ENCODE peak calls at places on chromosomes 2 and 18, in four cellular contexts. One of them, this sample, is unnamed.

GRCh38 chr18:78859686-78860085 is 119.9 kb upstream of the SALL3 start:
- DNase-seq in lung: no peak
- DNase-seq in stomach: no peak
- DNase-seq in left ventricle myocardium inferior: no peak
- DNase-seq in this sample: no peak

GRCh38 chr18:79883461-79884295 is 67.8 kb downstream of the SLC66A2 start:
- DNase-seq in stomach: no peak
- DNase-seq in lung: no peak
- DNase-seq in left ventricle myocardium inferior: no peak
- DNase-seq in this sample: no peak

GRCh38 chr2:17869128-17869527 is 9.3 kb upstream of the KCNS3 start:
- DNase-seq in stomach: no peak
- DNase-seq in left ventricle myocardium inferior: no peak
- DNase-seq in lung: no peak
- DNase-seq in this sample: no peak

GRCh38 chr2:26848336-26849055 is 564 bp downstream of the DPYSL5 start:
- DNase-seq in stomach: no peak
- DNase-seq in left ventricle myocardium inferior: no peak
- DNase-seq in lung: no peak
- DNase-seq in this sample: no peak

GRCh38 chr2:126863336-126864015 is 35.2 kb upstream of the TEX51 start:
- DNase-seq in lung: peak; percentile 22
- DNase-seq in left ventricle myocardium inferior: no peak
- DNase-seq in stomach: no peak
- DNase-seq in this sample: no peak

GRCh38 chr2:47631840-47632398 is 151.0 kb upstream of the MSH6 start:
- DNase-seq in left ventricle myocardium inferior: no peak
- DNase-seq in stomach: peak; percentile 56
- DNase-seq in lung: peak; percentile 46
- DNase-seq in this sample: no peak

GRCh38 chr2:220876074-220876824 is 695.9 kb downstream of the EPHA4 start:
- DNase-seq in left ventricle myocardium inferior: no peak
- DNase-seq in stomach: no peak
- DNase-seq in lung: no peak
- DNase-seq in this sample: no peak

GRCh38 chr2:111155610-111156009 is 34.9 kb downstream of the BCL2L11 start:
- DNase-seq in left ventricle myocardium inferior: no peak
- DNase-seq in lung: no peak
- DNase-seq in stomach: no peak
- DNase-seq in this sample: peak; percentile 27

GRCh38 chr2:217980036-217980435 is 22.8 kb downstream of the TNS1 start:
- DNase-seq in stomach: no peak
- DNase-seq in lung: no peak
- DNase-seq in left ventricle myocardium inferior: no peak
- DNase-seq in this sample: no peak

GRCh38 chr2:54773838-54774237 is 50.4 kb downstream of the EML6 start:
- DNase-seq in stomach: no peak
- DNase-seq in lung: no peak
- DNase-seq in left ventricle myocardium inferior: no peak
- DNase-seq in this sample: no peak

GRCh38 chr18:57659463-57660102 is 37.9 kb upstream of the NARS1 start:
- DNase-seq in lung: no peak
- DNase-seq in stomach: no peak
- DNase-seq in left ventricle myocardium inferior: no peak
- DNase-seq in this sample: peak; percentile 69

GRCh38 chr2:172735646-172736418 is at the start of gene RAPGEF4:
- DNase-seq in stomach: no peak
- DNase-seq in left ventricle myocardium inferior: no peak
- DNase-seq in lung: no peak
- DNase-seq in this sample: no peak

GRCh38 chr2:146123714-146124113 is 1603.8 kb upstream of the ZEB2 start:
- DNase-seq in left ventricle myocardium inferior: no peak
- DNase-seq in stomach: no peak
- DNase-seq in lung: no peak
- DNase-seq in this sample: no peak

GRCh38 chr18:48216639-48217280 is 192.4 kb downstream of the ZBTB7C start:
- DNase-seq in left ventricle myocardium inferior: no peak
- DNase-seq in lung: no peak
- DNase-seq in stomach: no peak
- DNase-seq in this sample: no peak

GRCh38 chr2:23200056-23200455 is 184.9 kb upstream of the KLHL29 start:
- DNase-seq in lung: no peak
- DNase-seq in left ventricle myocardium inferior: no peak
- DNase-seq in stomach: no peak
- DNase-seq in this sample: no peak

GRCh38 chr2:122011493-122012270 is 256.2 kb downstream of the TSN start:
- DNase-seq in lung: no peak
- DNase-seq in stomach: no peak
- DNase-seq in left ventricle myocardium inferior: no peak
- DNase-seq in this sample: no peak

GRCh38 chr2:203656522-203657287 is 49.7 kb upstream of the CD28 start:
- DNase-seq in stomach: peak; percentile 70
- DNase-seq in left ventricle myocardium inferior: peak; percentile 29
- DNase-seq in lung: peak; percentile 82
- DNase-seq in this sample: peak; percentile 81

GRCh38 chr2:207332473-207333212 is 166.9 kb upstream of the KLF7 start:
- DNase-seq in lung: no peak
- DNase-seq in left ventricle myocardium inferior: no peak
- DNase-seq in stomach: no peak
- DNase-seq in this sample: no peak

GRCh38 chr2:235979753-235980459 is 188.3 kb downstream of the GBX2 start:
- DNase-seq in stomach: no peak
- DNase-seq in left ventricle myocardium inferior: no peak
- DNase-seq in lung: no peak
- DNase-seq in this sample: no peak

GRCh38 chr2:37168217-37168981 is 11.6 kb upstream of the EIF2AK2 start:
- DNase-seq in stomach: no peak
- DNase-seq in left ventricle myocardium inferior: no peak
- DNase-seq in lung: no peak
- DNase-seq in this sample: no peak

GRCh38 chr2:65353927-65354326 is 78.5 kb downstream of the SPRED2 start:
- DNase-seq in stomach: no peak
- DNase-seq in left ventricle myocardium inferior: no peak
- DNase-seq in lung: no peak
- DNase-seq in this sample: no peak

GRCh38 chr2:231673348-231673770 is 35.0 kb upstream of the PTMA start:
- DNase-seq in left ventricle myocardium inferior: peak; percentile 70
- DNase-seq in lung: peak; percentile 89
- DNase-seq in stomach: peak; percentile 82
- DNase-seq in this sample: no peak

GRCh38 chr2:231672617-231673347 is 35.5 kb upstream of the PTMA start:
- DNase-seq in stomach: peak; percentile 72
- DNase-seq in lung: peak; percentile 74
- DNase-seq in left ventricle myocardium inferior: no peak
- DNase-seq in this sample: no peak

GRCh38 chr2:231670892-231671616 is 37.3 kb upstream of the PTMA start:
- DNase-seq in left ventricle myocardium inferior: no peak
- DNase-seq in lung: no peak
- DNase-seq in stomach: peak; percentile 42
- DNase-seq in this sample: no peak

GRCh38 chr2:231668981-231669380 is 39.3 kb upstream of the PTMA start:
- DNase-seq in left ventricle myocardium inferior: no peak
- DNase-seq in lung: no peak
- DNase-seq in stomach: no peak
- DNase-seq in this sample: no peak

DNA sequence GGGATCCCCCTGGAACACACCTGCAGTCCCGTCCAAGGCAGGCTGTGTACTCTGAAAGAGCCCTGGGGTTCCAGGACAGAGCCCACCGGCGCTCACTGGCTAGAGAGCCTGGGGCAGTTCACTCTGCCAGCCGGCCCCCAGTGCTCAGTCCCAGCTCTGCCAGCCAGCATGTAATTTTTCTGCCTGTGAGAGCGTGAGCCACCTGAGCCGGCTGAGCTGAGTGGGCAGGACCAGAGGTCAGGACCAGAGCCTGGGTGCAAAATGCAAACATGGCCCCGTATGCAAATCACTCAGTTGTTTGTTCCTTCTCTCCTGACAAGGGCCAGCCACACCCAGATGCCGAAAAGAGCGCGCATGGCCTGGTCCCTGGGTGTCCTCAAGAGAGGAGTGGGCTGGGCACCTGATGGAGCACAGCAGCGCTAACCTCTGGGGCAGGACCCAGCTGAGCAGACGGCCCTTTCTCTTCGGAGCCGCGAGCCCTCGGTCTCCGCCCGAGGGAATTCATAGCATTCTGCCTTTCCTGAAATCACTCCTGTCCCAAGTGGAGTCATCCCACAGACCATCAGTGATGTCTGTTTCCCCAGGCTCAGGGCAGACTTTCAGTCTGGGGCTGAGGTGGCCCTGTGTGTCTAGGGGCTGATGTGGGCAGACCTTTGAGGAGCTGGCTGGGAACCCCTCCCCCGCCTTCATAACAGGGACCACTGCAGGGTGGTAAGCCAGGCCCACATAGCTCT is 36.5 kb upstream of the PTMA start:
- DNase-seq in lung: peak; percentile 58
- DNase-seq in stomach: peak; percentile 67
- DNase-seq in left ventricle myocardium inferior: no peak
- DNase-seq in this sample: no peak
- H3K4me1 ChIP-seq in lung: no peaks in the 10 kb centered on the region
- H3K4me1 ChIP-seq in stomach: peaks cover 76% of the 10 kb centered on the region
- H3K4me1 ChIP-seq in left ventricle myocardium inferior: peaks cover 69% of the 10 kb centered on the region
- H3K4me1 ChIP-seq in this sample: no peaks in the 10 kb centered on the region

DNA sequence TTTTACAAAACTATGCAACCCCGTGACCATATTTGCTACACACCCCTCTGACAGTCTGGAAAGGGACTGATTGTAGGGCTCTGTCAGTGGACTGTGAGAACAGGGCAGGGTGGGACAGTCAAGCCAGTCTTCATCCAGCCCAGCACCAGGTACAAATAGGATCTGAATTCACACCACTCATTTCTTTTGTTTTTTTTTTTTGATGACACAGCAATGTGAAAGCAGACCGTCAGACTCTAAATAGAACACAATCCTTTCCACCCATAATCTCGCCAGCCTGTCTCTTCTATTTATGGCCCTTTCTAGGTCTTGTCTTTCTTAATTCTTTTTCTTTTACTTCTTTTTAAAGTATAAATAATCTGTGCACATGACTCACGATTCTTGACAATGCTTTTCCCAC is 165.7 kb downstream of the ARL6IP6 start:
- DNase-seq in left ventricle myocardium inferior: no peak
- DNase-seq in lung: no peak
- DNase-seq in stomach: no peak
- DNase-seq in this sample: no peak
- H3K4me1 ChIP-seq in left ventricle myocardium inferior: no peaks in the 10 kb centered on the region
- H3K4me1 ChIP-seq in lung: no peaks in the 10 kb centered on the region
- H3K4me1 ChIP-seq in stomach: no peaks in the 10 kb centered on the region
- H3K4me1 ChIP-seq in this sample: no peaks in the 10 kb centered on the region

GRCh38 chr2:136244558-136244885 is 126.6 kb upstream of the CXCR4 start:
- DNase-seq in left ventricle myocardium inferior: no peak
- DNase-seq in stomach: no peak
- DNase-seq in lung: no peak
- DNase-seq in this sample: no peak

GRCh38 chr2:136248242-136248641 is 130.3 kb upstream of the CXCR4 start:
- DNase-seq in lung: no peak
- DNase-seq in left ventricle myocardium inferior: no peak
- DNase-seq in stomach: no peak
- DNase-seq in this sample: no peak

GRCh38 chr2:136246086-136246669 is 128.2 kb upstream of the CXCR4 start:
- DNase-seq in lung: peak; percentile 59
- DNase-seq in stomach: peak; percentile 56
- DNase-seq in left ventricle myocardium inferior: no peak
- DNase-seq in this sample: no peak

GRCh38 chr2:136248907-136249306 is 131.0 kb upstream of the CXCR4 start:
- DNase-seq in stomach: no peak
- DNase-seq in lung: no peak
- DNase-seq in left ventricle myocardium inferior: no peak
- DNase-seq in this sample: no peak

GRCh38 chr2:136247204-136247990 is 129.4 kb upstream of the CXCR4 start:
- DNase-seq in lung: no peak
- DNase-seq in left ventricle myocardium inferior: no peak
- DNase-seq in stomach: no peak
- DNase-seq in this sample: no peak
- H3K4me1 ChIP-seq in lung: no peaks in the 10 kb centered on the region
- H3K4me1 ChIP-seq in left ventricle myocardium inferior: peaks cover 21% of the 10 kb centered on the region
- H3K4me1 ChIP-seq in stomach: peaks cover 12% of the 10 kb centered on the region
- H3K4me1 ChIP-seq in this sample: no peaks in the 10 kb centered on the region

DNA sequence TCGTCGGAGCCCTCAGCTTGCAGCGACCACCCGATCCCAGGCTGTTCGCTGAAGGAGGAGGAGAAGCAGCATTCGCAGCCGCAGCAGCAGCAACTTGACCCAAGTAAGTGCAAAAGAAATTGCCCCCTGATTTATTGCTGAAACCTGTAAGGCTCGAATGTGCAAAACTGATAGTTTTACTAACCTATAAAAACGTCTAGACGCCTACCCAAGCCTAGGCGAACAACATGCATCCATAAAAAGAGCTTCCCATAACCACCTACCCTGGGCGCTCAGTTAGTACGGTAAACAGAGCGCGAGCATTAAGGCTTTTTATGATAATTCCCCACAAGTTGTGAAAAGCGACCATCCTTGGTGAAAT is 944 bp downstream of the HOXD9 start:
- DNase-seq in left ventricle myocardium inferior: no peak
- DNase-seq in lung: no peak
- DNase-seq in stomach: no peak
- DNase-seq in this sample: no peak
- H3K4me1 ChIP-seq in left ventricle myocardium inferior: peaks cover 25% of the 10 kb centered on the region
- H3K4me1 ChIP-seq in lung: no peaks in the 10 kb centered on the region
- H3K4me1 ChIP-seq in stomach: peaks cover 32% of the 10 kb centered on the region
- H3K4me1 ChIP-seq in this sample: no peaks in the 10 kb centered on the region